ENCODE peak calls at places on chromosomes 12 and 14, in four cellular contexts. G is SK-N-SH, Y is GM23338, A is OCI-LY7. I is an unnamed sample.

GRCh38 chr14:51836417-51836816 is 24.0 kb upstream of the GNG2 start:
- DNase-seq in A (no peak), G (no peak), Y (no peak), I (no peak)

GRCh38 chr14:61297581-61297980 is 16.4 kb upstream of the TMEM30B start:
- DNase-seq in A (no peak), G (no peak), Y (no peak), I (no peak)

GRCh38 chr12:3071107-3071506 is 6.1 kb upstream of the TSPAN9 start:
- DNase-seq in G (no peak), A (no peak), Y (no peak), I (peak)

GRCh38 chr14:20387577-20387976 is 25.7 kb downstream of the TEP1 start:
- DNase-seq in A (no peak), G (no peak), Y (no peak), I (no peak)

GRCh38 chr12:46386877-46387629 is 14.5 kb upstream of the SLC38A2 start:
- DNase-seq in A (peak), Y (peak), G (no peak), I (no peak)

GRCh38 chr12:17992002-17992656 is 97.9 kb downstream of the RERGL start:
- DNase-seq in Y (peak), G (peak), A (peak), I (peak)

GRCh38 chr12:16385779-16386646 is 38.6 kb downstream of the MGST1 start:
- DNase-seq in A (peak), G (peak), Y (peak), I (peak)

GRCh38 chr12:108837680-108838079 is 19.7 kb downstream of the SSH1 start:
- DNase-seq in A (no peak), G (no peak), Y (no peak), I (no peak)

GRCh38 chr12:111271674-111272418 is 97.0 kb downstream of the PHETA1 start:
- DNase-seq in G (no peak), Y (peak), A (peak), I (no peak)

GRCh38 chr12:110600254-110600653 is 13.7 kb upstream of the TCTN1 start:
- DNase-seq in Y (peak), A (peak), G (peak), I (peak)

DNA sequence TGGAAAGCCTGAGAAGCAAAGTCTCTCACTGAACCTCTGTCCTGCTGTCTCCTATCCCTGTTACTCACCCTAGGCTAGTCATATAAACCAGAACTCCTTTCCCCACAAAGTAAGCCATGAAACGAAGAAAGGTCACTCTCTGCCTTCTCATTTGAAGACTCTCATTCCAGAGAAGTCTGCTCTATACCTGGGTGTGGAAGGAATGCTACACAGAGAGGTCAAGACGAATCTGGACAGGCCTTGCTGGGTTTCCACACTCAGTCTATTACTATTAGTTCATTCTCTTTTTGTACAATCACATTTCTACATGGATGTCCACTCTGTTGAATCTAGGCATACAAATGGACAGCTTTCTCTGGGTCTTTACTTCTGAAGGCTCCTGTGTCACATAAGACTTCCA is 2.4 kb upstream of the AEBP2 start:
- DNase-seq in A (no peak), G (no peak), Y (no peak), I (no peak)
- H3K27ac ChIP-seq in A (no peak), G (no peak), Y (peak), I (no peak)

DNA sequence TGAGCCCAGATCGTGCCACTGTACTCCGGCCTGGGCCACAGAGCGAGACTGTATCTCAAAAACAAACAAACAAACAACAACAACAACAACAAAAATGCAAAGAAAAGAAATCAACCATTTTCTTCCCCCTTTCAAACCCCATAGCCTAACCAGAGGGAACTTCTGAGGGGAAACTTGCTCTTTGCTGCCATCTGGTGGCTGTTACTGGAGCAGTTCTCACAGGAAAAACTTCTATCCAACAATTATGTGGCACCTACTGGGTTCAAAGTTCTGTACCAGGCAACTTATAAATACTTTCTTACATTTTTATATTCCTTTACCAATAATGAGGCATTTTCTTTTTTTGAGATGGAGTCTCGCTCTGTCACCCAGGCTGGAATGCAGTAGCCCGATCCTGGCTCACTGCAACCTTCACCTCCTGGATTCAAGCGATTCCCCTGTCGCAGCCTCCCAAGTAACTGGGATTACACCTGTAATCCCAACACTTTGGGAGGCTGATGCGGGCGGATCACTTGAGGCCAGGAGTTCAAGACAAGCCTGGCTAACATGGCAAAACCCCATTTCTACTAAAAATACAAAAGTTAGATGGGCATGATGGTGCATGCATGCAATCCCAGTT is 50.9 kb upstream of the BICDL1 start:
- DNase-seq in G (peak), Y (peak), A (peak), I (peak)
- TF ChIP-seq CTCF in G (peak), Y (peak), A (peak), I (peak)

GRCh38 chr12:11978985-11979384 is 91.8 kb upstream of the BCL2L14 start:
- DNase-seq in Y (no peak), A (no peak), G (no peak), I (no peak)
- TF ChIP-seq EZH2phosphoT487 in Y (no peak), A (no peak), G (no peak), I (no peak)

DNA sequence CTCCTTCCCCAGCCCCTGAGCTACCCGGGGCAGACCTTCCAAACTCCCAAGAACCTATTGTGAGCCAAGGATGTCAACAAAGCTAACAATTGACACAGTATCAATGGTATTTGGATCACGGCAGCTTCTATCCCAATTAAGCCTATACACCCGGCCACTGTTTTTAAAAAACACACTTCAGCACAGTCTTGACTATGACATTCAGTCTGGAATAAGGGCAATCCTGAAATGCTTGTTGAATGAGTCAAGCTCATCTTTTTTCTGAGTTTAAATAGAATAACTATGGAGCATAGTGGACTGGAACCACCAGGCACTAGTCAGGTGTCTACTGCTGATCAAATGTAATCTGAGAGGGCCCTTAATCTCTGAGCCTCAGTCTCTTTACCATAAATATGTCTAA is 5.7 kb downstream of the DENND5B start:
- DNase-seq in Y (no peak), G (no peak), A (no peak), I (no peak)
- H3K27ac ChIP-seq in Y (no peak), G (peak), A (no peak), I (peak)

DNA sequence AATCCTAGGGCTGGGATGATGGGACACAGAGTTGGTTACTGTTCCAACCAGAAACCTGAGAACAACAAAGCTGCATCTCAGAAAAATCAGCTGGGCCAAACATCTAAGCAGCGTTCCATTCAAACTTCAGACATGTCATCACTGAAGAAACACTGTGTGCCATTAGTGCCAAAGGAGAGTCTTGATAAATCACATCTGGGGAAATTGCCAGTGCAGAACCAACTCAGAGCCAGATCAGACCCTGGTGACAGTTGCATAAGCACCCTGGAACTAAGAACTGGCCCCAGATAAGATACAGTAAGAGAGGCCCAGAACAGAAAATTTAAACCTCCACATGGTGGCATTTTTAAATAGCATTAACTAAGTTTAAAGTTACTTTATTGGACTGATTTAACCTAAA is 482.8 kb downstream of the PRKD1 start:
- DNase-seq in A (no peak), G (no peak), Y (no peak), I (no peak)
- TF ChIP-seq CTCF in A (no peak), G (no peak), Y (no peak), I (no peak)